ENCODE peak calls at places on chromosomes 16 and 17, in five cellular contexts. M, Z, Q, H and K are unnamed samples.

GRCh38 chr16:85843471-85844168 is 44.1 kb downstream of the COX4I1 start:
- DNase-seq in M (no peak), Z (no peak), Q (no peak), H (no peak), K (no peak)

GRCh38 chr17:19502517-19502916 is 31.1 kb upstream of the SLC47A1 start:
- DNase-seq in Q (no peak), Z (no peak), H (no peak), M (no peak), K (no peak)

GRCh38 chr17:74598346-74599022 is 6.4 kb upstream of the CD300LD start:
- DNase-seq in Z (no peak), Q (no peak), M (no peak), H (no peak), K (no peak)

GRCh38 chr17:50240876-50241275 is 33.4 kb upstream of the TMEM92 start:
- DNase-seq in H (no peak), Z (no peak), Q (peak; percentile 65), M (no peak), K (no peak)

GRCh38 chr16:9316615-9317014 is 225.2 kb downstream of the HAPSTR1 start:
- DNase-seq in H (no peak), Q (no peak), Z (no peak), M (no peak), K (no peak)

GRCh38 chr17:59199398-59199797 is 10.4 kb upstream of the SMG8 start:
- DNase-seq in Z (no peak), M (no peak), Q (no peak), H (no peak), K (no peak)

GRCh38 chr16:17777461-17777863 is 306.7 kb upstream of the XYLT1 start:
- DNase-seq in H (no peak), Q (peak; percentile 58), Z (peak; percentile 22), M (no peak), K (no peak)

GRCh38 chr17:74601944-74602572 is 10.0 kb upstream of the CD300LD start:
- DNase-seq in H (no peak), Z (peak; percentile 53), Q (peak; percentile 49), M (peak; percentile 55), K (no peak)

GRCh38 chr16:17129971-17130370 is 340.8 kb downstream of the XYLT1 start:
- DNase-seq in Q (no peak), Z (no peak), H (no peak), M (no peak), K (no peak)

GRCh38 chr16:27374794-27375499 is 27.0 kb upstream of the IL21R start:
- DNase-seq in Z (peak; percentile 97), H (peak; percentile 77), Q (peak; percentile 90), M (peak; percentile 82), K (peak; percentile 32)

GRCh38 chr17:51044964-51045363 is 75.7 kb downstream of the SPAG9 start:
- DNase-seq in Q (no peak), Z (no peak), H (no peak), M (no peak), K (no peak)

GRCh38 chr16:12092347-12092882 is 115.9 kb downstream of the SNX29 start:
- DNase-seq in M (no peak), Q (peak; percentile 100), Z (peak; percentile 62), H (no peak), K (no peak)

GRCh38 chr17:42526031-42526444 is 10.0 kb upstream of the NAGLU start:
- DNase-seq in M (no peak), Q (peak; percentile 36), Z (no peak), H (no peak), K (no peak)

GRCh38 chr16:14062261-14062660 is 8.9 kb upstream of the MRTFB start:
- DNase-seq in H (no peak), Z (no peak), M (no peak), Q (no peak), K (no peak)

GRCh38 chr16:31409433-31409832 is 16.3 kb downstream of the ITGAD start:
- DNase-seq in Q (peak; percentile 3), M (no peak), H (no peak), Z (peak; percentile 90), K (no peak)

GRCh38 chr16:3509470-3509928 is 8.7 kb downstream of the CLUAP1 start:
- DNase-seq in Z (peak; percentile 71), M (no peak), Q (peak; percentile 71), H (peak; percentile 52), K (no peak)

GRCh38 chr17:40936437-40936971 is 942 bp downstream of the KRT23 start:
- DNase-seq in Q (no peak), Z (no peak), H (no peak), M (no peak), K (no peak)

GRCh38 chr17:38674013-38674748 is 576 bp downstream of the EPOP start:
- DNase-seq in M (peak; percentile 38), H (peak; percentile 28), Z (no peak), Q (no peak), K (no peak)

GRCh38 chr17:58005728-58006562 is 1.1 kb downstream of the SRSF1 start:
- DNase-seq in M (no peak), Q (no peak), H (no peak), Z (no peak), K (no peak)

GRCh38 chr16:74724820-74725549 is 24.3 kb upstream of the MLKL start:
- DNase-seq in Q (peak; percentile 83), H (no peak), M (no peak), Z (peak; percentile 70), K (no peak)

GRCh38 chr17:17579691-17580090 is 11.8 kb downstream of the PEMT start:
- DNase-seq in H (no peak), Q (no peak), Z (no peak), M (no peak), K (no peak)

GRCh38 chr16:28140788-28141618 is 70.8 kb downstream of the XPO6 start:
- DNase-seq in H (no peak), Q (no peak), M (no peak), Z (no peak), K (no peak)

GRCh38 chr16:20676867-20677266 is 20.6 kb downstream of the ACSM1 start:
- DNase-seq in H (no peak), M (no peak), Q (no peak), Z (no peak), K (no peak)

GRCh38 chr17:27284811-27285415 is 9.0 kb upstream of the WSB1 start:
- DNase-seq in Z (no peak), H (no peak), M (no peak), Q (no peak), K (no peak)

GRCh38 chr17:78269893-78270490 is 38.6 kb downstream of the TMEM235 start:
- DNase-seq in Z (no peak), H (no peak), M (no peak), Q (no peak), K (no peak)

GRCh38 chr16:68166264-68166663 is 69.7 kb downstream of the ESRP2 start:
- DNase-seq in H (no peak), M (no peak), Z (no peak), Q (no peak), K (no peak)